ENCODE peak calls at places on chromosomes 4 and X, in five cellular contexts. V is effector memory CD4-positive, alpha-beta T cell; O is stimulated activated CD4-positive, alpha-beta T cell treated with anti-CD3 and anti-CD28 coated beads, Interleukin-2, amount 100 ng/mL, for 24 hours; L is activated T-helper 1 cell treated with anti-CD3 and anti-CD28 coated beads, Interleukin-2, amount 50 U/mL, for 16 hours; G is sciatic nerve. T is an unnamed sample.

GRCh38 chr4:142091085-142091513 is 454.7 kb downstream of the IL15 start:
- DNase-seq in V (no peak), O (no peak), L (no peak), G (no peak), T (no peak)

GRCh38 chrX:152637649-152638442 is at the start of gene GABRQ:
- DNase-seq in V (no peak), O (peak), L (no peak), G (peak), T (no peak)

GRCh38 chr4:156362581-156362980 is 408.9 kb upstream of the CTSO start:
- DNase-seq in V (no peak), O (no peak), L (no peak), G (no peak), T (no peak)

GRCh38 chr4:38387348-38387747 is 276.7 kb upstream of the KLF3 start:
- DNase-seq in V (no peak), O (no peak), L (no peak), G (peak), T (no peak)

GRCh38 chrX:67693928-67694327 is 150.1 kb downstream of the AR start:
- DNase-seq in V (no peak), O (no peak), L (no peak), G (no peak), T (no peak)

GRCh38 chr4:146949559-146949958 is 3.9 kb upstream of the TTC29 start:
- DNase-seq in V (no peak), O (no peak), L (no peak), G (no peak), T (no peak)

GRCh38 chr4:113469023-113469390 is 292.5 kb downstream of the CAMK2D start:
- DNase-seq in V (no peak), O (no peak), L (no peak), G (no peak), T (no peak)

GRCh38 chr4:11426716-11427115 is 2.0 kb downstream of the HS3ST1 start:
- DNase-seq in V (no peak), O (no peak), L (no peak), G (no peak), T (no peak)

GRCh38 chr4:174244441-174244840 is 39.0 kb downstream of the FBXO8 start:
- DNase-seq in V (no peak), O (no peak), L (no peak), G (no peak), T (no peak)

GRCh38 chrX:12899506-12899905 is 6.9 kb upstream of the TLR8 start:
- DNase-seq in V (no peak), O (no peak), L (no peak), G (no peak), T (no peak)

GRCh38 chr4:112142152-112142551 is 3.1 kb upstream of the FAM241A start:
- DNase-seq in V (no peak), O (no peak), L (no peak), G (no peak), T (no peak)

GRCh38 chr4:155999743-156000142 is 46.1 kb upstream of the CTSO start:
- DNase-seq in V (no peak), O (no peak), L (no peak), G (peak), T (no peak)

GRCh38 chrX:9180623-9181022 is 146.7 kb upstream of the FAM9B start:
- DNase-seq in V (no peak), O (no peak), L (no peak), G (no peak), T (no peak)

GRCh38 chr4:25568788-25569231 is 86.8 kb upstream of the SLC34A2 start:
- DNase-seq in V (no peak), O (no peak), L (no peak), G (no peak), T (no peak)

GRCh38 chr4:53014881-53015280 is 152.8 kb downstream of the RASL11B start:
- DNase-seq in V (no peak), O (no peak), L (no peak), G (no peak), T (no peak)

GRCh38 chr4:106893395-106893881 is 142.7 kb downstream of the DKK2 start:
- DNase-seq in V (no peak), O (no peak), L (no peak), G (no peak), T (no peak)

GRCh38 chr4:71830-72229 is 18.7 kb downstream of the ZNF595 start:
- DNase-seq in V (no peak), O (no peak), L (no peak), G (no peak), T (no peak)

GRCh38 chr4:168587326-168588125 is 90.7 kb downstream of the PALLD start:
- DNase-seq in V (no peak), O (no peak), L (no peak), G (no peak), T (no peak)

GRCh38 chr4:169956441-169956840 is 69.8 kb downstream of the MFAP3L start:
- DNase-seq in V (no peak), O (no peak), L (no peak), G (no peak), T (no peak)

GRCh38 chrX:42797646-42798045 is 19.7 kb upstream of the PPP1R2C start:
- DNase-seq in V (no peak), O (no peak), L (no peak), G (no peak), T (no peak)